ENCODE peak calls at places on chromosomes 1 and 21, in seven cellular contexts. L is upper lobe of right lung, T is body of pancreas, F is Peyer's patch, G is tibial artery, K is bronchial epithelial cell, P is brain microvascular endothelial cell. Q is an unnamed sample.

GRCh38 chr21:46298083-46298412 is 11.9 kb downstream of the YBEY start:
- DNase-seq in L (no peak), P (no peak), K (peak; percentile 39), T (no peak), G (no peak), F (no peak), Q (no peak)

GRCh38 chr1:226123591-226124471 is 61.3 kb downstream of the H3-3A start:
- DNase-seq in T (peak; percentile 10), G (no peak), L (peak; percentile 64), K (peak; percentile 73), P (no peak), F (peak; percentile 86), Q (no peak)

GRCh38 chr1:182601416-182601786 is 2.8 kb downstream of the RGS16 start:
- DNase-seq in T (peak; percentile 72), F (peak; percentile 81), P (peak; percentile 48), L (peak; percentile 69), G (peak; percentile 45), K (peak; percentile 58), Q (peak; percentile 67)

GRCh38 chr1:165914136-165914798 is 86.9 kb downstream of the UCK2 start:
- DNase-seq in F (peak; percentile 87), G (peak; percentile 70), P (peak; percentile 81), L (no peak), K (peak; percentile 74), T (peak; percentile 79), Q (peak; percentile 83)

GRCh38 chr1:223641523-223642039 is 23.9 kb downstream of the CAPN8 start:
- DNase-seq in T (no peak), G (no peak), F (peak; percentile 81), P (no peak), L (no peak), K (peak; percentile 13), Q (no peak)

GRCh38 chr1:231106347-231106746 is 55.5 kb upstream of the TRIM67 start:
- DNase-seq in T (no peak), G (no peak), L (no peak), K (no peak), F (no peak), P (peak; percentile 82), Q (peak; percentile 36)

GRCh38 chr1:178934574-178934945 is 63.7 kb upstream of the ANGPTL1 start:
- DNase-seq in F (peak; percentile 19), K (no peak), L (no peak), G (no peak), T (no peak), P (no peak), Q (no peak)

GRCh38 chr1:154483941-154484803 is 17.8 kb upstream of the TDRD10 start:
- DNase-seq in P (peak; percentile 77), T (no peak), L (peak; percentile 81), F (no peak), K (peak; percentile 87), G (no peak), Q (no peak)

GRCh38 chr1:190858140-190858539 is 380.5 kb upstream of the BRINP3 start:
- DNase-seq in G (no peak), L (no peak), F (no peak), K (no peak), P (no peak), T (no peak), Q (no peak)

GRCh38 chr1:209607102-209607794 is 23.7 kb downstream of the CAMK1G start:
- DNase-seq in L (peak; percentile 2), P (peak; percentile 18), F (no peak), K (peak; percentile 93), G (no peak), T (no peak), Q (no peak)

GRCh38 chr1:10561497-10561896 is 86.7 kb downstream of the PEX14 start:
- DNase-seq in G (no peak), L (no peak), T (no peak), K (peak; percentile 87), P (no peak), F (no peak), Q (no peak)

GRCh38 chr1:70039485-70039884 is 165.9 kb downstream of the LRRC40 start:
- DNase-seq in G (no peak), T (no peak), L (no peak), K (no peak), F (no peak), P (no peak), Q (no peak)

GRCh38 chr1:243301059-243301458 is 45.2 kb downstream of the SDCCAG8 start:
- DNase-seq in L (no peak), G (no peak), P (no peak), T (no peak), F (no peak), K (no peak), Q (no peak)

GRCh38 chr1:160539896-160540858 is 17.1 kb upstream of the SLAMF6 start:
- DNase-seq in F (peak; percentile 84), L (no peak), K (no peak), P (no peak), G (no peak), T (peak; percentile 36), Q (no peak)

GRCh38 chr21:16650984-16651383 is 861.9 kb upstream of the CXADR start:
- DNase-seq in L (no peak), F (no peak), G (no peak), T (no peak), K (no peak), P (no peak), Q (no peak)

GRCh38 chr1:245855846-245856730 is 651.0 kb downstream of the SMYD3 start:
- DNase-seq in K (no peak), L (no peak), T (no peak), G (no peak), P (no peak), F (no peak), Q (no peak)

GRCh38 chr1:95118019-95118499 is 904 bp downstream of the TLCD4 start:
- DNase-seq in K (no peak), F (no peak), P (no peak), G (peak; percentile 21), L (peak; percentile 83), T (no peak), Q (no peak)

GRCh38 chr1:153798468-153798780 is 23.2 kb downstream of the SLC27A3 start:
- DNase-seq in L (peak; percentile 34), P (no peak), F (peak; percentile 40), T (no peak), K (no peak), G (peak; percentile 11), Q (no peak)

GRCh38 chr1:42552636-42553035 is 89.5 kb downstream of the CCDC30 start:
- DNase-seq in F (no peak), T (no peak), G (no peak), K (no peak), L (no peak), P (no peak), Q (no peak)

GRCh38 chr1:19643113-19643512 is 998 bp upstream of the NBL1 start:
- DNase-seq in F (peak; percentile 88), L (peak; percentile 66), P (peak; percentile 35), K (peak; percentile 83), T (no peak), G (no peak), Q (no peak)

GRCh38 chr1:159817276-159818041 is 9.2 kb upstream of the SLAMF8 start:
- DNase-seq in L (no peak), F (peak; percentile 63), K (peak; percentile 96), G (no peak), T (no peak), P (peak; percentile 25), Q (no peak)

GRCh38 chr1:27521336-27522147 is 31.6 kb upstream of the WASF2 start:
- DNase-seq in F (no peak), K (no peak), L (no peak), G (peak; percentile 46), P (no peak), T (no peak), Q (no peak)

GRCh38 chr1:99472893-99473292 is 173.0 kb upstream of the PALMD start:
- DNase-seq in G (no peak), L (no peak), P (no peak), K (no peak), T (no peak), F (no peak), Q (no peak)

GRCh38 chr21:43605320-43606244 is 53.7 kb downstream of the HSF2BP start:
- DNase-seq in T (no peak), K (no peak), G (no peak), P (no peak), L (no peak), F (no peak), Q (no peak)

GRCh38 chr1:11784993-11785769 is 20.6 kb downstream of the MTHFR start:
- DNase-seq in K (peak; percentile 29), F (peak; percentile 88), L (peak; percentile 88), G (peak; percentile 56), P (no peak), T (peak; percentile 68), Q (no peak)

GRCh38 chr1:47722909-47723580 is 274.1 kb downstream of the TRABD2B start:
- DNase-seq in G (no peak), T (no peak), K (no peak), P (no peak), L (no peak), F (peak; percentile 72), Q (no peak)

GRCh38 chr1:87024936-87025537 is 110.6 kb downstream of the HS2ST1 start:
- DNase-seq in K (peak; percentile 55), F (no peak), L (no peak), P (peak; percentile 18), G (no peak), T (no peak), Q (peak; percentile 17)

GRCh38 chr1:247421074-247421473 is 5.1 kb downstream of the NLRP3 start:
- DNase-seq in L (no peak), G (no peak), T (no peak), K (peak; percentile 34), F (no peak), P (no peak), Q (no peak)

GRCh38 chr1:247415423-247416361 is at the start of gene NLRP3:
- DNase-seq in T (no peak), K (peak; percentile 55), F (peak; percentile 79), P (peak; percentile 14), L (peak; percentile 75), G (peak; percentile 49), Q (no peak)

GRCh38 chr1:247419326-247419725 is 3.4 kb downstream of the NLRP3 start:
- DNase-seq in P (no peak), G (no peak), L (no peak), T (no peak), F (no peak), K (no peak), Q (no peak)

GRCh38 chr1:247417786-247418185 is 1.8 kb downstream of the NLRP3 start:
- DNase-seq in L (no peak), G (no peak), F (no peak), T (no peak), P (no peak), K (no peak), Q (no peak)
- H3K4me3 ChIP-seq in L (peak overlapping the region; percentile 32), G (no peak overlapping the region), F (no peak overlapping the region), T (no peak overlapping the region), P (no peak overlapping the region), K (no peak overlapping the region), Q (no peak overlapping the region)

GRCh38 chr21:39388811-39389155 is 39.9 kb upstream of the HMGN1 start:
- DNase-seq in P (no peak), G (no peak), F (no peak), T (no peak), L (no peak), K (no peak), Q (no peak)
- TF ChIP-seq CTCF in P (no peak), G (peak; percentile 18), F (no peak), T (no peak), L (no peak), K (no peak), Q (no peak)

GRCh38 chr1:109796484-109797305 is 33.0 kb upstream of the EPS8L3 start:
- DNase-seq in F (peak; percentile 49), K (no peak), G (no peak), L (no peak), P (peak; percentile 44), T (no peak), Q (no peak)
- H3K4me3 ChIP-seq in F (no peak overlapping the region), K (no peak overlapping the region), G (no peak overlapping the region), L (no peak overlapping the region), P (no peak overlapping the region), T (no peak overlapping the region), Q (no peak overlapping the region)

GRCh38 chr1:92485374-92486250 is 1.1 kb downstream of the GFI1 start:
- DNase-seq in P (no peak), F (peak; percentile 87), K (no peak), G (no peak), L (peak; percentile 81), T (peak; percentile 86), Q (no peak)
- TF ChIP-seq CTCF in P (peak; percentile 50), F (no peak), K (peak; percentile 43), G (no peak), L (peak; percentile 33), T (peak; percentile 68), Q (peak; percentile 11)